ENCODE peak calls at places on chromosomes 7 and 10, in six cellular contexts. One of them, this sample, is unnamed.
A peak's percentile ranks its signal among the peaks of the same experiment; 100 is the strongest.

GRCh38 chr10:200405-200804 is 65.2 kb downstream of the ZMYND11 start:
- DNase-seq in sigmoid colon: no peak
- DNase-seq in breast epithelium: no peak
- DNase-seq in astrocyte of the spinal cord: no peak
- DNase-seq in psoas muscle: no peak
- DNase-seq in A549: no peak
- DNase-seq in this sample: peak; percentile 47

GRCh38 chr10:123995082-123995460 is 98.3 kb downstream of the CHST15 start:
- DNase-seq in sigmoid colon: no peak
- DNase-seq in breast epithelium: no peak
- DNase-seq in A549: peak; percentile 50
- DNase-seq in astrocyte of the spinal cord: no peak
- DNase-seq in psoas muscle: peak; percentile 44
- DNase-seq in this sample: no peak

GRCh38 chr7:112266595-112267270 is 60.2 kb downstream of the ZNF277 start:
- DNase-seq in A549: no peak
- DNase-seq in breast epithelium: no peak
- DNase-seq in psoas muscle: no peak
- DNase-seq in sigmoid colon: no peak
- DNase-seq in astrocyte of the spinal cord: peak; percentile 54
- DNase-seq in this sample: peak; percentile 56

GRCh38 chr10:114517681-114518250 is 113.5 kb upstream of the AFAP1L2 start:
- DNase-seq in A549: no peak
- DNase-seq in psoas muscle: no peak
- DNase-seq in breast epithelium: no peak
- DNase-seq in sigmoid colon: no peak
- DNase-seq in astrocyte of the spinal cord: no peak
- DNase-seq in this sample: no peak

GRCh38 chr10:6929157-6929830 is 349.2 kb upstream of the PRKCQ start:
- DNase-seq in sigmoid colon: no peak
- DNase-seq in breast epithelium: no peak
- DNase-seq in astrocyte of the spinal cord: no peak
- DNase-seq in psoas muscle: no peak
- DNase-seq in A549: no peak
- DNase-seq in this sample: no peak

GRCh38 chr7:120402801-120403200 is 129.8 kb downstream of the KCND2 start:
- DNase-seq in astrocyte of the spinal cord: peak; percentile 31
- DNase-seq in A549: no peak
- DNase-seq in breast epithelium: no peak
- DNase-seq in psoas muscle: no peak
- DNase-seq in sigmoid colon: no peak
- DNase-seq in this sample: peak; percentile 1

GRCh38 chr10:53534428-53534827 is 761.8 kb upstream of the MBL2 start:
- DNase-seq in astrocyte of the spinal cord: no peak
- DNase-seq in A549: no peak
- DNase-seq in psoas muscle: no peak
- DNase-seq in breast epithelium: no peak
- DNase-seq in sigmoid colon: no peak
- DNase-seq in this sample: no peak

GRCh38 chr7:83876593-83876992 is 227.7 kb upstream of the SEMA3E start:
- DNase-seq in astrocyte of the spinal cord: peak; percentile 59
- DNase-seq in breast epithelium: no peak
- DNase-seq in psoas muscle: no peak
- DNase-seq in A549: no peak
- DNase-seq in sigmoid colon: no peak
- DNase-seq in this sample: peak; percentile 49

GRCh38 chr10:125148021-125148439 is 12.3 kb downstream of the CTBP2 start:
- DNase-seq in astrocyte of the spinal cord: no peak
- DNase-seq in psoas muscle: peak; percentile 76
- DNase-seq in breast epithelium: no peak
- DNase-seq in A549: no peak
- DNase-seq in sigmoid colon: peak; percentile 86
- DNase-seq in this sample: peak; percentile 51

GRCh38 chr10:68721673-68721963 is 579 bp downstream of the CCAR1 start:
- DNase-seq in astrocyte of the spinal cord: no peak
- DNase-seq in psoas muscle: no peak
- DNase-seq in breast epithelium: no peak
- DNase-seq in sigmoid colon: no peak
- DNase-seq in A549: no peak
- DNase-seq in this sample: no peak

GRCh38 chr7:139180700-139181311 is 50.2 kb upstream of the UBN2 start:
- DNase-seq in sigmoid colon: no peak
- DNase-seq in A549: no peak
- DNase-seq in breast epithelium: no peak
- DNase-seq in psoas muscle: no peak
- DNase-seq in astrocyte of the spinal cord: peak; percentile 5
- DNase-seq in this sample: peak; percentile 18

GRCh38 chr10:33227489-33227888 is 107.0 kb downstream of the NRP1 start:
- DNase-seq in A549: no peak
- DNase-seq in psoas muscle: no peak
- DNase-seq in sigmoid colon: no peak
- DNase-seq in astrocyte of the spinal cord: no peak
- DNase-seq in breast epithelium: no peak
- DNase-seq in this sample: no peak

GRCh38 chr7:35339811-35340210 is 85.9 kb upstream of the TBX20 start:
- DNase-seq in A549: no peak
- DNase-seq in psoas muscle: no peak
- DNase-seq in breast epithelium: no peak
- DNase-seq in sigmoid colon: no peak
- DNase-seq in astrocyte of the spinal cord: no peak
- DNase-seq in this sample: no peak

GRCh38 chr10:121653608-121654007 is 55.4 kb upstream of the FGFR2 start:
- DNase-seq in psoas muscle: no peak
- DNase-seq in A549: no peak
- DNase-seq in breast epithelium: no peak
- DNase-seq in sigmoid colon: no peak
- DNase-seq in astrocyte of the spinal cord: no peak
- DNase-seq in this sample: no peak

GRCh38 chr7:156378806-156379205 is 261.8 kb upstream of the RNF32 start:
- DNase-seq in psoas muscle: no peak
- DNase-seq in astrocyte of the spinal cord: no peak
- DNase-seq in breast epithelium: peak; percentile 60
- DNase-seq in sigmoid colon: no peak
- DNase-seq in A549: no peak
- DNase-seq in this sample: no peak

GRCh38 chr7:141097430-141097829 is 23.6 kb downstream of the TMEM178B start:
- DNase-seq in astrocyte of the spinal cord: peak; percentile 14
- DNase-seq in breast epithelium: no peak
- DNase-seq in A549: peak; percentile 6
- DNase-seq in psoas muscle: no peak
- DNase-seq in sigmoid colon: no peak
- DNase-seq in this sample: peak; percentile 5

GRCh38 chr10:78301481-78301880 is 267.8 kb downstream of the RPS24 start:
- DNase-seq in A549: no peak
- DNase-seq in sigmoid colon: peak; percentile 38
- DNase-seq in psoas muscle: no peak
- DNase-seq in astrocyte of the spinal cord: no peak
- DNase-seq in breast epithelium: no peak
- DNase-seq in this sample: no peak

GRCh38 chr10:23543696-23544095 is 104.8 kb downstream of the OTUD1 start:
- DNase-seq in psoas muscle: no peak
- DNase-seq in breast epithelium: no peak
- DNase-seq in sigmoid colon: no peak
- DNase-seq in A549: no peak
- DNase-seq in astrocyte of the spinal cord: no peak
- DNase-seq in this sample: no peak

GRCh38 chr10:847868-848267 is 83.6 kb downstream of the LARP4B start:
- DNase-seq in sigmoid colon: no peak
- DNase-seq in A549: peak; percentile 16
- DNase-seq in astrocyte of the spinal cord: no peak
- DNase-seq in psoas muscle: no peak
- DNase-seq in breast epithelium: no peak
- DNase-seq in this sample: no peak

GRCh38 chr7:134016223-134016941 is 110.8 kb upstream of the LRGUK start:
- DNase-seq in psoas muscle: no peak
- DNase-seq in A549: peak; percentile 65
- DNase-seq in astrocyte of the spinal cord: peak; percentile 43
- DNase-seq in breast epithelium: no peak
- DNase-seq in sigmoid colon: no peak
- DNase-seq in this sample: peak; percentile 20

GRCh38 chr10:130547368-130547767 is 411.2 kb downstream of the GLRX3 start:
- DNase-seq in psoas muscle: no peak
- DNase-seq in breast epithelium: no peak
- DNase-seq in A549: no peak
- DNase-seq in astrocyte of the spinal cord: no peak
- DNase-seq in sigmoid colon: no peak
- DNase-seq in this sample: no peak

GRCh38 chr7:17952387-17952786 is 12.1 kb upstream of the SNX13 start:
- DNase-seq in psoas muscle: no peak
- DNase-seq in A549: no peak
- DNase-seq in breast epithelium: no peak
- DNase-seq in sigmoid colon: no peak
- DNase-seq in astrocyte of the spinal cord: no peak
- DNase-seq in this sample: no peak

GRCh38 chr10:114504769-114505579 is 100.7 kb upstream of the AFAP1L2 start:
- DNase-seq in psoas muscle: no peak
- DNase-seq in breast epithelium: peak; percentile 72
- DNase-seq in sigmoid colon: peak; percentile 78
- DNase-seq in A549: peak; percentile 70
- DNase-seq in astrocyte of the spinal cord: peak; percentile 87
- DNase-seq in this sample: peak; percentile 95

GRCh38 chr7:143367972-143368371 is 5.5 kb upstream of the FAM131B start:
- DNase-seq in sigmoid colon: peak; percentile 85
- DNase-seq in astrocyte of the spinal cord: no peak
- DNase-seq in psoas muscle: no peak
- DNase-seq in breast epithelium: peak; percentile 66
- DNase-seq in A549: peak; percentile 58
- DNase-seq in this sample: no peak

GRCh38 chr10:98374176-98374969 is 40.6 kb downstream of the PYROXD2 start:
- DNase-seq in A549: no peak
- DNase-seq in psoas muscle: no peak
- DNase-seq in astrocyte of the spinal cord: peak; percentile 68
- DNase-seq in breast epithelium: no peak
- DNase-seq in sigmoid colon: no peak
- DNase-seq in this sample: peak; percentile 57

GRCh38 chr7:100875356-100875751 is 451 bp downstream of the SRRT start:
- DNase-seq in breast epithelium: no peak
- DNase-seq in astrocyte of the spinal cord: no peak
- DNase-seq in A549: no peak
- DNase-seq in psoas muscle: no peak
- DNase-seq in sigmoid colon: peak; percentile 82
- DNase-seq in this sample: no peak

GRCh38 chr10:103555712-103556111 is 62.2 kb downstream of the NEURL1 start:
- DNase-seq in breast epithelium: no peak
- DNase-seq in sigmoid colon: no peak
- DNase-seq in A549: no peak
- DNase-seq in astrocyte of the spinal cord: no peak
- DNase-seq in psoas muscle: peak; percentile 47
- DNase-seq in this sample: no peak

GRCh38 chr10:82321734-82322133 is 446.7 kb downstream of the NRG3 start:
- DNase-seq in astrocyte of the spinal cord: no peak
- DNase-seq in breast epithelium: no peak
- DNase-seq in psoas muscle: no peak
- DNase-seq in A549: no peak
- DNase-seq in sigmoid colon: no peak
- DNase-seq in this sample: no peak

GRCh38 chr10:11715815-11716494 is 26.2 kb upstream of the ECHDC3 start:
- DNase-seq in A549: no peak
- DNase-seq in astrocyte of the spinal cord: no peak
- DNase-seq in sigmoid colon: no peak
- DNase-seq in psoas muscle: no peak
- DNase-seq in breast epithelium: peak; percentile 73
- DNase-seq in this sample: no peak

GRCh38 chr7:149027560-149028345 is 552 bp downstream of the PDIA4 start:
- DNase-seq in A549: no peak
- DNase-seq in sigmoid colon: no peak
- DNase-seq in astrocyte of the spinal cord: peak; percentile 34
- DNase-seq in breast epithelium: no peak
- DNase-seq in psoas muscle: no peak
- DNase-seq in this sample: peak; percentile 33

GRCh38 chr7:348480-348844 is 58.5 kb downstream of the FOXL3 start:
- DNase-seq in breast epithelium: no peak
- DNase-seq in astrocyte of the spinal cord: no peak
- DNase-seq in A549: no peak
- DNase-seq in psoas muscle: no peak
- DNase-seq in sigmoid colon: no peak
- DNase-seq in this sample: no peak

GRCh38 chr10:132910186-132910880 is 32.0 kb downstream of the CFAP46 start:
- DNase-seq in sigmoid colon: peak; percentile 61
- DNase-seq in breast epithelium: no peak
- DNase-seq in astrocyte of the spinal cord: no peak
- DNase-seq in A549: no peak
- DNase-seq in psoas muscle: peak; percentile 28
- DNase-seq in this sample: no peak

DNA sequence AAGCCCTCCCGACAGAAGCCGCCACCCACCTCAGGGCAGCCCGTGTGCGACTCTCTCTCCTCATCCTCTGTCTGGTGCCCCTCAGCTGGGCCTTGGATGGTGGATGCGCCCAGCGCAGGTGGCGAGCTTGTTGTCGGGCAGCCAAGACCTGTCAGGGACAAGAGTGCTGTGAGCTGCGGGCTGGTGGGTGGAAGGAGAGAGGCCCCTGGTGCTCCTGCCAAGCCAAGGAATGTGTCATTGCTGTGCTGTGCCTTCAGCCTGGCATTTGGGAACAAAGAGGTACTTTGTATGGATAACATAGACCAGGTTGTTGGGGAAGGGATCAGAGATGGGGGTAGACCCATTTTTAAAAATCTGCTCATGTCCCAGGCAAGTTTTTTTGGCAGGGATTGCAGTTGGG is 120.9 kb downstream of the PKD1L1 start:
- DNase-seq in breast epithelium: peak; percentile 73
- DNase-seq in psoas muscle: no peak
- DNase-seq in A549: no peak
- DNase-seq in sigmoid colon: no peak
- DNase-seq in astrocyte of the spinal cord: no peak
- DNase-seq in this sample: no peak
- TF ChIP-seq CTCF in breast epithelium: no peak
- TF ChIP-seq CTCF in psoas muscle: no peak
- TF ChIP-seq CTCF in A549: no peak
- TF ChIP-seq CTCF in sigmoid colon: no peak
- TF ChIP-seq CTCF in astrocyte of the spinal cord: no peak
- TF ChIP-seq CTCF in this sample: no peak

GRCh38 chr7:74656421-74656910 is 1.1 kb upstream of the GTF2I start:
- DNase-seq in astrocyte of the spinal cord: peak; percentile 43
- DNase-seq in breast epithelium: peak; percentile 49
- DNase-seq in sigmoid colon: peak; percentile 79
- DNase-seq in psoas muscle: peak; percentile 73
- DNase-seq in A549: peak; percentile 45
- DNase-seq in this sample: no peak
- TF ChIP-seq CTCF in astrocyte of the spinal cord: no peak
- TF ChIP-seq CTCF in breast epithelium: no peak
- TF ChIP-seq CTCF in sigmoid colon: no peak
- TF ChIP-seq CTCF in psoas muscle: no peak
- TF ChIP-seq CTCF in A549: peak; percentile 20
- TF ChIP-seq CTCF in this sample: no peak

GRCh38 chr10:100817268-100817839 is 72.0 kb downstream of the PAX2 start:
- DNase-seq in psoas muscle: no peak
- DNase-seq in A549: no peak
- DNase-seq in sigmoid colon: peak; percentile 10
- DNase-seq in astrocyte of the spinal cord: no peak
- DNase-seq in breast epithelium: no peak
- DNase-seq in this sample: no peak
- TF ChIP-seq CTCF in psoas muscle: no peak
- TF ChIP-seq CTCF in A549: no peak
- TF ChIP-seq CTCF in sigmoid colon: no peak
- TF ChIP-seq CTCF in astrocyte of the spinal cord: no peak
- TF ChIP-seq CTCF in breast epithelium: no peak
- TF ChIP-seq CTCF in this sample: no peak

GRCh38 chr7:81244213-81244612 is 325.4 kb upstream of the SEMA3C start:
- DNase-seq in A549: peak; percentile 61
- DNase-seq in psoas muscle: no peak
- DNase-seq in breast epithelium: no peak
- DNase-seq in astrocyte of the spinal cord: no peak
- DNase-seq in sigmoid colon: no peak
- DNase-seq in this sample: peak; percentile 80
- TF ChIP-seq CTCF in A549: no peak
- TF ChIP-seq CTCF in psoas muscle: no peak
- TF ChIP-seq CTCF in breast epithelium: no peak
- TF ChIP-seq CTCF in astrocyte of the spinal cord: no peak
- TF ChIP-seq CTCF in sigmoid colon: no peak
- TF ChIP-seq CTCF in this sample: no peak